ENCODE peak calls at places on chromosomes 13 and 19, in nine cellular contexts. P is CD8-positive, alpha-beta memory T cell; I is small intestine; Q is testis; R is thoracic aorta; E is ascending aorta; X is hepatocyte; C is neural progenitor cell; U is aorta. A is an unnamed sample.
A peak's percentile ranks its signal among the peaks of the same experiment; 100 is the strongest.

GRCh38 chr19:15962319-15962718 is 13.5 kb downstream of the OR10H4 start:
- DNase-seq in C (no peak), X (no peak), I (no peak), Q (no peak), R (no peak), U (no peak), P (no peak), E (no peak), A (no peak)

GRCh38 chr19:19966862-19967261 is 66.1 kb downstream of the ZNF93 start:
- DNase-seq in R (no peak), U (no peak), E (no peak), C (no peak), I (no peak), Q (no peak), X (no peak), P (no peak), A (no peak)

GRCh38 chr19:15210323-15210774 is 9.6 kb upstream of the NOTCH3 start:
- DNase-seq in E (peak; percentile 94), I (no peak), P (no peak), X (peak; percentile 40), U (peak; percentile 91), R (peak; percentile 85), C (no peak), Q (no peak), A (peak; percentile 28)

GRCh38 chr19:5343848-5344247 is 3.2 kb upstream of the PTPRS start:
- DNase-seq in X (no peak), C (no peak), U (no peak), Q (no peak), R (no peak), I (no peak), E (no peak), P (no peak), A (no peak)

GRCh38 chr13:84605927-84606326 is 723.7 kb upstream of the SLITRK1 start:
- DNase-seq in U (peak; percentile 57), Q (no peak), X (no peak), P (no peak), C (no peak), E (no peak), I (no peak), R (no peak), A (no peak)

GRCh38 chr19:17052439-17052838 is 22.8 kb downstream of the HAUS8 start:
- DNase-seq in Q (peak; percentile 72), X (peak; percentile 68), I (peak; percentile 43), P (no peak), E (no peak), R (no peak), C (peak; percentile 76), U (no peak), A (no peak)

GRCh38 chr19:38666662-38667448 is 19.4 kb downstream of the ACTN4 start:
- DNase-seq in C (peak; percentile 58), R (no peak), P (no peak), U (no peak), Q (no peak), I (peak; percentile 58), E (peak; percentile 92), X (peak; percentile 79), A (no peak)

GRCh38 chr13:19862511-19863313 is 737 bp downstream of the ZMYM5 start:
- DNase-seq in C (peak; percentile 66), E (peak; percentile 68), P (peak; percentile 33), R (no peak), I (peak; percentile 34), U (peak; percentile 79), Q (peak; percentile 52), X (peak; percentile 56), A (peak; percentile 21)

GRCh38 chr19:53977991-53978731 is 13.3 kb upstream of the CACNG6 start:
- DNase-seq in E (peak; percentile 67), I (no peak), Q (peak; percentile 95), R (peak; percentile 3), C (peak; percentile 99), P (no peak), U (peak; percentile 85), X (peak; percentile 85), A (peak; percentile 77)

GRCh38 chr13:26895081-26895807 is 134.7 kb upstream of the GPR12 start:
- DNase-seq in U (no peak), I (no peak), P (no peak), X (no peak), Q (no peak), E (no peak), C (no peak), R (no peak), A (no peak)

GRCh38 chr13:26897706-26898550 is 137.3 kb upstream of the GPR12 start:
- DNase-seq in C (no peak), E (no peak), U (no peak), X (no peak), Q (no peak), I (no peak), P (no peak), R (no peak), A (no peak)

GRCh38 chr13:26899153-26899552 is 138.6 kb upstream of the GPR12 start:
- DNase-seq in U (no peak), Q (no peak), E (no peak), R (no peak), P (no peak), I (no peak), C (no peak), X (no peak), A (no peak)

GRCh38 chr13:26895808-26896466 is 135.4 kb upstream of the GPR12 start:
- DNase-seq in U (no peak), P (no peak), I (no peak), E (no peak), Q (no peak), R (no peak), C (no peak), X (no peak), A (no peak)

DNA sequence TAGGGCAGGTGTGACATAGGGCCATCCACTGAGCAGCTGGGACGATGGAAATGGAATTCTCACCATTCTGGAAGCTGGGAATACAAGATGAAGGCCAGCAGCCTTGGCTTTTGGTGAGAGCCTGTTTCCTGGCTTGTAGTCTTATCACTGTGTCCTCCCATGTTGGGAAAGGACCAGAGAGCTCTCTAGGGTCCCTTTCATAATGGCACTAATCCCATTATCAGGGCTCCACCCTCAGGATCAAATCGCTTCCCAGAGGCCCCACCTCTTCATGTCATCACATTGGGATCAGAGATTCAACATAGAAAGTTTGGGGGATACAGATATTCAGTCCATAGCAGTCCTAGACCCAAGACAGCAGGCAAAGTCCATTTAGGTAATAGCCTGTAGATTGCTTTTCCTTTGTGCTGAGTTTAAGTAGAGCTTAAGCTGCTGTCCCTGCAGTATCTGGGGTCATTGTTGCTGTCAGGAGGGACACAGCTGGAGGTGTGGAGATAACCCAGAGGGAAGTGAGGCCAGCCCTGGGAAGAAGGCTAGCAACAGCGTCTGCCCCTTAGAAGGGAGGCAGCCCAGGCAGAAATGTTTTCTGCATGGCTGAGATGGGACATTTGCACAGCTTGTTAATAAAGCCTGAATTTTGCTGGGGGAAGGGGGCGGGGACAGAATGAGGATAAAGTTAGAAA is 136.5 kb upstream of the GPR12 start:
- DNase-seq in U (no peak), Q (no peak), R (no peak), E (no peak), I (no peak), P (no peak), C (peak; percentile 88), X (no peak), A (no peak)
- H3K27me3 ChIP-seq in U (no peaks in the 10 kb centered on the region), Q (no peaks in the 10 kb centered on the region), R (no peaks in the 10 kb centered on the region), E (no peaks in the 10 kb centered on the region), I (no peaks in the 10 kb centered on the region), P (no peaks in the 10 kb centered on the region), C (no peaks in the 10 kb centered on the region), X (peaks cover 9% of the 10 kb centered on the region), A (no peaks in the 10 kb centered on the region)

GRCh38 chr19:10424011-10424637 is 3.8 kb downstream of the PDE4A start:
- DNase-seq in U (peak; percentile 94), X (peak; percentile 84), Q (peak; percentile 85), R (no peak), C (peak; percentile 90), P (peak; percentile 57), I (peak; percentile 69), E (peak; percentile 84), A (no peak)

GRCh38 chr19:10420444-10421239 is at the start of gene PDE4A:
- DNase-seq in I (no peak), P (peak; percentile 45), E (no peak), U (no peak), X (peak; percentile 45), Q (no peak), C (peak; percentile 70), R (no peak), A (no peak)

GRCh38 chr19:10421240-10421948 is 1.1 kb downstream of the PDE4A start:
- DNase-seq in R (no peak), Q (no peak), P (no peak), I (no peak), C (no peak), X (no peak), E (no peak), U (no peak), A (no peak)

GRCh38 chr19:10421981-10422461 is 1.7 kb downstream of the PDE4A start:
- DNase-seq in Q (no peak), U (no peak), X (peak; percentile 2), R (no peak), C (no peak), I (no peak), P (no peak), E (no peak), A (no peak)

GRCh38 chr19:10422846-10423245 is 2.5 kb downstream of the PDE4A start:
- DNase-seq in P (no peak), U (no peak), X (no peak), R (no peak), E (no peak), I (no peak), C (no peak), Q (no peak), A (no peak)
- H3K4me1 ChIP-seq in P (peaks cover 73% of the 10 kb centered on the region), U (no peaks in the 10 kb centered on the region), X (peaks cover 14% of the 10 kb centered on the region), R (peaks cover 9% of the 10 kb centered on the region), E (peaks cover 21% of the 10 kb centered on the region), I (no peaks in the 10 kb centered on the region), C (peaks cover 9% of the 10 kb centered on the region), Q (peaks cover 10% of the 10 kb centered on the region), A (peaks cover 17% of the 10 kb centered on the region)

DNA sequence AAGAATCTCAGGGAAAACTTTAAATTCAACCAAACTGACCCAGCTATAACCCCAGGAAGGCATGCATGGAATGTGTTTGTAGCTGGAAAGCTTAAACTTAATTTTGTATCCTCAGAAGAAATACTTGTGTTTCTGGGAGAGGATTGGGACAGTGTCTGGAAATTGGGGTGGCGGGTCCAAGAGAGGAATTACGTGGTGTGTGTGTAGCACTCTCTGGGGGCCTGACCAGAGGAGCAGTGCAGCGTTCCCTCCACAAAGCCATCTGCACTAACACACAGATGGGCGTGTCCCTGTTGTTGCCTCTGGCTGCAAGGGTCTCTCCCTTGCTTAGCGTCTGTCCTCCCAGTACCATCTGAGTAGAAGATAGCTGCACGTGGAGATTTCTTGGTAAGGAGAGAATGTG is 6.4 kb downstream of the GARRE1 start:
- DNase-seq in Q (no peak), X (peak; percentile 33), R (no peak), I (no peak), E (no peak), U (no peak), P (no peak), C (peak; percentile 36), A (no peak)
- H3K27me3 ChIP-seq in Q (no peaks in the 10 kb centered on the region), X (no peaks in the 10 kb centered on the region), R (no peaks in the 10 kb centered on the region), I (no peaks in the 10 kb centered on the region), E (no peaks in the 10 kb centered on the region), U (no peaks in the 10 kb centered on the region), P (no peaks in the 10 kb centered on the region), C (no peaks in the 10 kb centered on the region), A (no peaks in the 10 kb centered on the region)

DNA sequence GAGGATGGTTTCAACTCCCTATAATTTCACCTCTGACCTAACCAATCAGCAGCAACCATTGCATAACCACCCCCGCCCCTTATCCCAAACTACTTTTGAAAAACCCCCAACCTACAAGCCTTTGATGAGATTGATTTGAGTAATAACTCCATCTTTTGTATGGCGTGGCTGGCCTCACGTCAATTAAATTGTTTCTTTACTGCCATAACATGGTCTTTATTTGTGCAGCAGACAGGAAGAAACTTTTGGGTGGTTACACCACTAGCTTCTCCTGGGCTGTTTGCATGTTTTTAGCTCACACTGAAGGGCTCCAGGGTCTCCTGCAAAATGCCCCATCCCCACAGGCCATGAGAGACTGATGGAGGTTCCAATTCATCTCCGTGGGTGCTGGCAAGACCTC is 34.0 kb upstream of the PEG3 start:
- DNase-seq in C (no peak), E (no peak), R (no peak), U (no peak), Q (no peak), X (no peak), P (no peak), I (no peak), A (no peak)
- H3K4me1 ChIP-seq in C (no peaks in the 10 kb centered on the region), E (no peaks in the 10 kb centered on the region), R (no peaks in the 10 kb centered on the region), U (no peaks in the 10 kb centered on the region), Q (no peaks in the 10 kb centered on the region), X (no peaks in the 10 kb centered on the region), P (no peaks in the 10 kb centered on the region), I (no peaks in the 10 kb centered on the region), A (no peaks in the 10 kb centered on the region)

A was measured in gastrocnemius medialis.